ENCODE peak calls at places on chromosome 2, in nine cellular contexts. J is WERI-Rb-1, S is sigmoid colon, U is GM23338, L is spleen, B is cardiac muscle cell, Z is colonic mucosa, M is hepatocyte, O is mammary epithelial cell. D is an unnamed sample.

GRCh38 chr2:189362283-189362682 is 79.0 kb upstream of the WDR75 start:
- DNase-seq in L (no peak), O (no peak), M (no peak), S (no peak), U (no peak), Z (no peak), B (no peak), J (no peak), D (no peak)

GRCh38 chr2:42944744-42945415 is 152.5 kb upstream of the HAAO start:
- DNase-seq in O (peak; percentile 59), S (no peak), Z (no peak), M (no peak), U (peak; percentile 57), B (no peak), J (no peak), L (no peak), D (no peak)

GRCh38 chr2:101113441-101114267 is 37.5 kb downstream of the TBC1D8 start:
- DNase-seq in Z (peak; percentile 46), B (no peak), O (peak; percentile 93), U (peak; percentile 81), L (no peak), J (no peak), S (no peak), M (peak; percentile 41), D (no peak)

GRCh38 chr2:97718051-97718882 is 4.9 kb downstream of the ZAP70 start:
- DNase-seq in Z (peak; percentile 33), U (no peak), O (no peak), S (peak; percentile 55), M (no peak), J (no peak), L (peak; percentile 93), B (no peak), D (no peak)

GRCh38 chr2:173210270-173211196 is 134.9 kb downstream of the MAP3K20 start:
- DNase-seq in S (peak; percentile 93), Z (peak; percentile 74), J (peak; percentile 59), L (no peak), O (peak; percentile 88), U (peak; percentile 89), M (peak; percentile 93), B (peak; percentile 92), D (no peak)

GRCh38 chr2:105749583-105750399 is 5.1 kb downstream of the NCK2 start:
- DNase-seq in U (no peak), Z (no peak), B (no peak), S (no peak), L (no peak), J (no peak), M (no peak), O (no peak), D (no peak)

GRCh38 chr2:228017784-228018183 is 146.4 kb downstream of the DAW1 start:
- DNase-seq in U (no peak), B (no peak), S (no peak), L (no peak), Z (no peak), M (no peak), J (no peak), O (no peak), D (no peak)

GRCh38 chr2:5057895-5058294 is 634.3 kb upstream of the SOX11 start:
- DNase-seq in L (no peak), S (no peak), O (no peak), J (no peak), U (no peak), B (no peak), Z (no peak), M (no peak), D (no peak)

GRCh38 chr2:238216651-238217184 is 13.2 kb upstream of the ILKAP start:
- DNase-seq in S (no peak), M (no peak), L (no peak), O (no peak), B (no peak), U (no peak), J (peak; percentile 78), Z (no peak), D (no peak)

GRCh38 chr2:17594533-17595391 is 54.3 kb downstream of the VSNL1 start:
- DNase-seq in B (no peak), J (no peak), O (no peak), M (no peak), Z (no peak), S (no peak), L (no peak), U (no peak), D (no peak)

GRCh38 chr2:10675126-10675525 is 14.6 kb downstream of the NOL10 start:
- DNase-seq in S (no peak), U (no peak), M (no peak), L (no peak), Z (no peak), B (no peak), O (no peak), J (no peak), D (no peak)

GRCh38 chr2:134897932-134898331 is 20.7 kb upstream of the CCNT2 start:
- DNase-seq in Z (no peak), B (peak; percentile 25), S (no peak), U (peak; percentile 24), M (no peak), J (no peak), L (no peak), O (no peak), D (no peak)

GRCh38 chr2:45778720-45779171 is 127.3 kb downstream of the PRKCE start:
- DNase-seq in O (peak; percentile 41), M (peak; percentile 70), Z (peak; percentile 76), U (peak; percentile 88), L (no peak), S (peak; percentile 78), J (peak; percentile 82), B (peak; percentile 78), D (no peak)

GRCh38 chr2:226423498-226423960 is 376.1 kb downstream of the IRS1 start:
- DNase-seq in B (no peak), Z (no peak), S (peak; percentile 69), O (peak; percentile 82), U (no peak), L (peak; percentile 83), M (no peak), J (no peak), D (peak; percentile 43)

GRCh38 chr2:10307561-10308156 is 5.0 kb downstream of the HPCAL1 start:
- DNase-seq in J (no peak), L (no peak), B (no peak), Z (no peak), O (no peak), S (no peak), M (no peak), U (no peak), D (no peak)

GRCh38 chr2:172279843-172280242 is 147.5 kb upstream of the ITGA6 start:
- DNase-seq in M (no peak), U (no peak), O (peak; percentile 30), B (no peak), L (no peak), Z (no peak), S (no peak), J (no peak), D (no peak)

GRCh38 chr2:207871911-207872310 is 102.2 kb upstream of the FZD5 start:
- DNase-seq in J (no peak), S (no peak), Z (no peak), L (no peak), M (no peak), B (no peak), O (no peak), U (no peak), D (no peak)

GRCh38 chr2:160484859-160485520 is 8.6 kb downstream of the RBMS1 start:
- DNase-seq in J (no peak), L (no peak), U (peak; percentile 45), O (no peak), M (no peak), Z (no peak), S (no peak), B (no peak), D (no peak)

GRCh38 chr2:144630459-144631215 is 110.7 kb upstream of the ZEB2 start:
- DNase-seq in Z (no peak), M (no peak), O (no peak), U (no peak), L (no peak), B (peak; percentile 12), J (no peak), S (no peak), D (peak; percentile 14)

GRCh38 chr2:20618468-20618885 is 32.4 kb downstream of the HS1BP3 start:
- DNase-seq in S (peak; percentile 95), L (no peak), U (no peak), B (no peak), Z (no peak), O (no peak), J (no peak), M (no peak), D (no peak)

GRCh38 chr2:176188969-176189665 is 649 bp downstream of the HOXD1 start:
- DNase-seq in B (no peak), L (no peak), M (peak; percentile 23), J (no peak), Z (no peak), S (no peak), O (no peak), U (peak; percentile 70), D (no peak)
- H3K27me3 ChIP-seq in B (peaks cover 100% of the 10 kb centered on the region), L (peaks cover 37% of the 10 kb centered on the region), M (peaks cover 98% of the 10 kb centered on the region), J (peaks cover 94% of the 10 kb centered on the region), Z (peaks cover 13% of the 10 kb centered on the region), S (peaks cover 97% of the 10 kb centered on the region), O (peaks cover 39% of the 10 kb centered on the region), U (peaks cover 100% of the 10 kb centered on the region), D (no peaks in the 10 kb centered on the region)

DNA sequence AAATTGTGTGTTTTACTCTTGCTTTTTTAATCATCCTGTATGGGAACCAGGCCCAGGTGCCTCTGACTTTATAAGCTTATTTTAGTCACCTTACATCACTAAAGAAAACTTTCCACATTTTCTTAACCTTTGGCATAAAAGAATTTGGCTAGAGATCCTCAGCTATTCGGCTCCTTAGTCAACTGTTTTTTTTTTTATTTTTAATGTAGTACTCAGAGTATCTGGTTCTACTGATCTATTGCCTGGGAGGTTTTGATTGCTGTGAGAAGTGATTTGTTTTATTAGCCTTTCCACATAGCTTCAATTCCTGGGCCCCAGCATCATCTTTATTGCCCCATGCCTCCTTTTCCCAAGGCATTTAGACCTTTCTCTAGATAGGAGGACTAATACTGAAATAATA is 121.0 kb downstream of the MYO1B start:
- DNase-seq in Z (no peak), L (no peak), J (no peak), M (no peak), U (no peak), B (no peak), S (no peak), O (no peak), D (no peak)
- H3K36me3 ChIP-seq in Z (no peaks in the 10 kb centered on the region), L (no peaks in the 10 kb centered on the region), J (peaks cover 4% of the 10 kb centered on the region), M (no peaks in the 10 kb centered on the region), U (peaks cover 7% of the 10 kb centered on the region), B (peaks cover 8% of the 10 kb centered on the region), S (no peaks in the 10 kb centered on the region), O (peaks cover 72% of the 10 kb centered on the region), D (no peaks in the 10 kb centered on the region)

DNA sequence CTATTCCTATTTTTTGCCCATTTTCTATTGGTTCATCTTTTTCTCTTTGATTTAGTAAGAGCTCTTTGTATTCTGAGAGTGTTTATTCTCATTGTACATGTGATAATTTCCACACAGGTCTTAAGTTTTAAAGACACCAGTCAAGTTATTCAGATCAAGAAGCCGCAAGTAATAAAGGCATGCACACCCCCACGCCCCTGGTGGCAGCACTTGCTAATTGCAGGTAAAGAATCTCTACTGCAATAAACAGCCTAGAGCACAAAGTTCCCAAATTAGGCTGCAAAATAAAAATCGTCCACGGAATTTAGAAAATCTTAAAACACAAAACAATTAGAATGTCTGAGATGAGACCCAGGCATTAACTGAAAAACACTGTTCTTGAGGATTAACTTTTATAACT is 45.2 kb downstream of the ST3GAL5 start:
- DNase-seq in M (no peak), S (no peak), B (no peak), O (no peak), J (peak; percentile 29), L (no peak), Z (peak; percentile 56), U (peak; percentile 72), D (no peak)
- TF ChIP-seq CTCF in M (peak; percentile 33), S (no peak), B (peak; percentile 44), O (peak; percentile 62), J (peak; percentile 37), L (peak; percentile 41), Z (peak; percentile 31), U (peak; percentile 64), D (peak; percentile 57)

GRCh38 chr2:73986085-73986680 is 1.5 kb downstream of the TET3 start:
- DNase-seq in U (no peak), O (no peak), B (no peak), M (no peak), J (no peak), L (peak; percentile 82), Z (no peak), S (no peak), D (peak; percentile 40)
- H3K27me3 ChIP-seq in U (peaks cover 37% of the 10 kb centered on the region), O (no peaks in the 10 kb centered on the region), B (peaks cover 7% of the 10 kb centered on the region), M (no peaks in the 10 kb centered on the region), J (no peaks in the 10 kb centered on the region), L (no peaks in the 10 kb centered on the region), Z (no peaks in the 10 kb centered on the region), S (no peaks in the 10 kb centered on the region), D (no peaks in the 10 kb centered on the region)